ENCODE peak calls at places on chromosomes 7 and 10, in seven cellular contexts. M is fibroblast of lung, D is fibroblast of mammary gland, Z is breast epithelium, T is B cell, N is body of pancreas, B is coronary artery. R is an unnamed sample.

GRCh38 chr10:44393051-44393630 is 8.2 kb upstream of the CXCL12 start:
- DNase-seq in M (no peak), D (no peak), Z (no peak), T (no peak), N (no peak), B (peak), R (no peak)

GRCh38 chr10:102629661-102630614 is 14.3 kb upstream of the TRIM8 start:
- DNase-seq in M (peak), D (peak), Z (no peak), T (no peak), N (no peak), B (no peak), R (peak)

GRCh38 chr10:75465110-75465509 is 33.7 kb downstream of the LRMDA start:
- DNase-seq in M (no peak), D (no peak), Z (no peak), T (no peak), N (no peak), B (no peak), R (no peak)

GRCh38 chr10:78849115-78849514 is 219.7 kb upstream of the ZMIZ1 start:
- DNase-seq in M (no peak), D (no peak), Z (no peak), T (no peak), N (no peak), B (peak), R (no peak)

GRCh38 chr7:108002726-108003590 is at the start of gene LAMB1:
- DNase-seq in M (peak), D (peak), Z (no peak), T (no peak), N (peak), B (no peak), R (peak)

GRCh38 chr7:1598961-1599360 is 29.1 kb upstream of the PSMG3 start:
- DNase-seq in M (no peak), D (no peak), Z (no peak), T (no peak), N (no peak), B (no peak), R (no peak)

GRCh38 chr10:33139191-33139646 is 181.2 kb upstream of the ITGB1 start:
- DNase-seq in M (no peak), D (no peak), Z (no peak), T (no peak), N (no peak), B (no peak), R (no peak)

GRCh38 chr7:152615052-152615741 is 60.7 kb downstream of the XRCC2 start:
- DNase-seq in M (no peak), D (peak), Z (no peak), T (no peak), N (peak), B (no peak), R (no peak)

GRCh38 chr7:128763541-128763940 is 12.1 kb downstream of the OPN1SW start:
- DNase-seq in M (no peak), D (no peak), Z (no peak), T (no peak), N (no peak), B (no peak), R (no peak)

GRCh38 chr7:124155400-124156022 is 122.6 kb upstream of the TMEM229A start:
- DNase-seq in M (peak), D (peak), Z (no peak), T (no peak), N (no peak), B (no peak), R (no peak)

GRCh38 chr10:43076876-43077420 is at the start of gene RET:
- DNase-seq in M (no peak), D (no peak), Z (no peak), T (no peak), N (peak), B (no peak), R (no peak)

GRCh38 chr10:78470267-78471103 is 436.8 kb downstream of the RPS24 start:
- DNase-seq in M (no peak), D (peak), Z (no peak), T (no peak), N (peak), B (no peak), R (no peak)

GRCh38 chr10:131144711-131145375 is 166.7 kb downstream of the TCERG1L start:
- DNase-seq in M (no peak), D (no peak), Z (no peak), T (no peak), N (no peak), B (no peak), R (no peak)

GRCh38 chr10:71970331-71970730 is 6.1 kb downstream of the CHST3 start:
- DNase-seq in M (no peak), D (no peak), Z (no peak), T (no peak), N (peak), B (no peak), R (no peak)

GRCh38 chr10:114708717-114709352 is 50.8 kb upstream of the ABLIM1 start:
- DNase-seq in M (peak), D (peak), Z (no peak), T (no peak), N (no peak), B (no peak), R (peak)

GRCh38 chr10:127148933-127149220 is 47.5 kb downstream of the INSYN2A start:
- DNase-seq in M (peak), D (peak), Z (no peak), T (no peak), N (no peak), B (no peak), R (peak)

GRCh38 chr10:10869592-10869991 is 148.1 kb upstream of the CELF2 start:
- DNase-seq in M (peak), D (no peak), Z (no peak), T (no peak), N (no peak), B (no peak), R (peak)

GRCh38 chr10:132494831-132495230 is 42.8 kb upstream of the INPP5A start:
- DNase-seq in M (no peak), D (no peak), Z (no peak), T (no peak), N (no peak), B (no peak), R (no peak)

GRCh38 chr10:21318768-21319167 is 206.7 kb downstream of the SKIDA1 start:
- DNase-seq in M (peak), D (peak), Z (no peak), T (no peak), N (peak), B (no peak), R (no peak)

GRCh38 chr7:29248713-29249382 is 54.3 kb downstream of the CHN2 start:
- DNase-seq in M (no peak), D (no peak), Z (no peak), T (no peak), N (peak), B (no peak), R (no peak)

GRCh38 chr7:127678330-127678729 is 26.3 kb downstream of the SND1 start:
- DNase-seq in M (no peak), D (no peak), Z (no peak), T (no peak), N (no peak), B (no peak), R (no peak)

GRCh38 chr10:36026656-36027390 is 384.7 kb upstream of the FZD8 start:
- DNase-seq in M (no peak), D (peak), Z (no peak), T (no peak), N (no peak), B (no peak), R (no peak)

GRCh38 chr10:59513558-59513957 is 151.2 kb upstream of the FAM13C start:
- DNase-seq in M (peak), D (no peak), Z (no peak), T (no peak), N (no peak), B (no peak), R (no peak)

GRCh38 chr7:67564978-67565377 is 568.3 kb downstream of the TYW1 start:
- DNase-seq in M (no peak), D (no peak), Z (no peak), T (no peak), N (no peak), B (no peak), R (no peak)

GRCh38 chr7:231030-231857 is 38.9 kb downstream of the FAM20C start:
- DNase-seq in M (no peak), D (peak), Z (no peak), T (no peak), N (no peak), B (no peak), R (no peak)

GRCh38 chr7:96310106-96310505 is 11.8 kb downstream of the SLC25A13 start:
- DNase-seq in M (peak), D (peak), Z (no peak), T (no peak), N (no peak), B (no peak), R (no peak)

GRCh38 chr10:117541909-117542705 is 439 bp upstream of the EMX2 start:
- DNase-seq in M (peak), D (peak), Z (no peak), T (no peak), N (peak), B (no peak), R (no peak)

GRCh38 chr10:63878428-63878827 is 357.2 kb downstream of the REEP3 start:
- DNase-seq in M (no peak), D (no peak), Z (no peak), T (no peak), N (no peak), B (no peak), R (no peak)

GRCh38 chr7:83579740-83580139 is 69.2 kb downstream of the SEMA3E start:
- DNase-seq in M (peak), D (peak), Z (no peak), T (no peak), N (no peak), B (no peak), R (no peak)

GRCh38 chr10:52701647-52702046 is 70.9 kb downstream of the MBL2 start:
- DNase-seq in M (peak), D (no peak), Z (no peak), T (no peak), N (no peak), B (no peak), R (no peak)

GRCh38 chr10:101047961-101048892 is 13.6 kb upstream of the KAZALD1 start:
- DNase-seq in M (no peak), D (no peak), Z (no peak), T (peak), N (no peak), B (no peak), R (no peak)

GRCh38 chr10:34593955-34594354 is 221.1 kb downstream of the PARD3 start:
- DNase-seq in M (no peak), D (no peak), Z (no peak), T (no peak), N (no peak), B (no peak), R (no peak)

DNA sequence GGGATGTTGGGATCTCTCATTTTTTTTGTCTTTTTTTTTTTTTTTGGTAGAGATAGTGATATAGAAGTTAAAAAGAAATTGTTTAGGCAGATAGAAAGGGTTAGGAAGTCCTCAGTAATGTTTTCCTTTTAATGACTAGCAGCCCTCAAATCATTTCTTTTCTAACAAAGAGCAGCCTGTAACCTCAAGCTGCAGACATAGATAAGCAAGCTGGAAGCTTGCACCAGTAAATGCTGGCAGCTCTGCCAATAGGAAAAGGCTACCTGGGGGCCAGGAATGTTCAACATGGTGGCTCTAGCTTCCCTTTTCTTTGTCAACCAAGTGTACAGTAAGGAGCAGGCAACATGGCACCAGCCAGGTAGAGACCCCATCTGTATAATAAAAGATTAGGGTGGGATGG is 212.8 kb downstream of the SNX10 start:
- DNase-seq in M (no peak), D (no peak), Z (no peak), T (no peak), N (no peak), B (no peak), R (no peak)
- TF ChIP-seq CTCF in M (no peak), D (no peak), Z (no peak), T (no peak), N (no peak), B (no peak), R (no peak)

GRCh38 chr7:34339061-34339526 is 318.9 kb upstream of the NPSR1 start:
- DNase-seq in M (no peak), D (peak), Z (no peak), T (no peak), N (no peak), B (no peak), R (peak)
- TF ChIP-seq CTCF in M (no peak), D (no peak), Z (no peak), T (no peak), N (no peak), B (no peak), R (no peak)

GRCh38 chr10:99433378-99434020 is 3.1 kb upstream of the GOT1 start:
- DNase-seq in M (no peak), D (peak), Z (no peak), T (no peak), N (no peak), B (no peak), R (no peak)
- TF ChIP-seq CTCF in M (no peak), D (peak), Z (no peak), T (no peak), N (peak), B (no peak), R (peak)

DNA sequence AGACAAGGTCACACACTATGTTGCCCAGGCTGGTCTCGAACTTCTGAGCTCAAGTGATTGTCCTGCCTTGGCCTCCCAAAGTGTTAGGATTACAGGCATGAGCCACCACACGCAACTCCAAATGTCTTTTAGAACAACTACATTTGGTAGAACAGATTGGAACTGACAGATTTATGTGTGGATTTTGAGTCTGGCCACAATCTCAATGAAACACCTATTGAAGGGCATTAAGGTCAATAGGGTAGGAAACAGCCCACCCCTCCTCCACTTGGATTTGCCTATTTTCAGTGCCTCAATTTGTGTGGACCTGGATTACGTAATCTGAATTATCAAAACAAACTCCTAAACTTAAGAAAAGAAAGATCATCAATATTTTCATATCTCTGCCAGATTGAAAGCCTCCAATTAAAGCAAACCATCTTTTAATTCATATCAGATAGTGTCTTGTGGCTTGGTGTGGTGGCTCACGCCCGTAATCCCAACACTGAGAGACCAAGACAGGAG is 15.5 kb upstream of the CYP51A1 start:
- DNase-seq in M (no peak), D (no peak), Z (no peak), T (no peak), N (no peak), B (no peak), R (no peak)
- TF ChIP-seq CTCF in M (no peak), D (no peak), Z (no peak), T (no peak), N (no peak), B (no peak), R (no peak)

GRCh38 chr7:6614941-6615737 is at the start of gene ZNF853:
- DNase-seq in M (no peak), D (no peak), Z (no peak), T (no peak), N (peak), B (no peak), R (no peak)
- TF ChIP-seq CTCF in M (no peak), D (no peak), Z (no peak), T (no peak), N (no peak), B (no peak), R (no peak)

DNA sequence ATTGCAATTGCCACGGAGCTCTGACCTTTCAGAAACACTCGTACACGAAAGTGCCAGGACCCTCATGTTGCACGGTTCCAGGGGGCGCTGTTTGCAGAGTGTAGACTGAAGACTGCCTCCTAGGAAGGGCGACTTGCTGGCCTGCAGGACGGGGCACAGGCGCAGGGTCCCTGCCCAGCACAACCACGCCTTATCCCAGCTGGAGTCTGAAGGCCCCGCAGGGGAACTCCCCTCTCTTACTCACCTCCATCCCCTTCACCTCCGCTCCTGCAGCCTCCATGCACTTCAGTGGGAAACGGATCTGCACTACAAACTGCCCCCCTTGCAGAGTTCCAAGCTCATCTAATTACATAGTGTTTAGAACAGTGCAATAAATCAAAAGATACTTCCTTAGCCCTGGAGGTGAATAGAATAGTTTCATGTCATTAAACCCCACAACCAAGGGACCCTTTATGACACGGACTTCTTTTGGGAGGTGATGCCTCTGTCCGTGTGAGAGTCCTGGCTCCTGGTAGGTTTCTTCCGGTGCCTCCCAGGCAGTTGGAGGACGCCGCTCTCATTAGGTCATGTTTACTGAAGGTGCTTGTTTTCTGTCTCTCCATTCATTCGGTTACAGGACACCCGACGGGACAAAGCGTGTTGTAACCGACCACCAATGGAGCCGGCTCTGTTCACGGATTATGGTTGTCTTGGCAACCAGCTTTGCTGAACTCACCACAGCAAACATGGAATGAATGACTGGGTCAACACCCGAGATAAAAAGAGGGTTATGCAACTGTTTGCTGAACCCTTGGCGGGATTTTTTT is 262.2 kb downstream of the BAMBI start:
- DNase-seq in M (peak), D (peak), Z (peak), T (no peak), N (peak), B (peak), R (no peak)
- TF ChIP-seq CTCF in M (no peak), D (no peak), Z (no peak), T (no peak), N (no peak), B (no peak), R (peak)

DNA sequence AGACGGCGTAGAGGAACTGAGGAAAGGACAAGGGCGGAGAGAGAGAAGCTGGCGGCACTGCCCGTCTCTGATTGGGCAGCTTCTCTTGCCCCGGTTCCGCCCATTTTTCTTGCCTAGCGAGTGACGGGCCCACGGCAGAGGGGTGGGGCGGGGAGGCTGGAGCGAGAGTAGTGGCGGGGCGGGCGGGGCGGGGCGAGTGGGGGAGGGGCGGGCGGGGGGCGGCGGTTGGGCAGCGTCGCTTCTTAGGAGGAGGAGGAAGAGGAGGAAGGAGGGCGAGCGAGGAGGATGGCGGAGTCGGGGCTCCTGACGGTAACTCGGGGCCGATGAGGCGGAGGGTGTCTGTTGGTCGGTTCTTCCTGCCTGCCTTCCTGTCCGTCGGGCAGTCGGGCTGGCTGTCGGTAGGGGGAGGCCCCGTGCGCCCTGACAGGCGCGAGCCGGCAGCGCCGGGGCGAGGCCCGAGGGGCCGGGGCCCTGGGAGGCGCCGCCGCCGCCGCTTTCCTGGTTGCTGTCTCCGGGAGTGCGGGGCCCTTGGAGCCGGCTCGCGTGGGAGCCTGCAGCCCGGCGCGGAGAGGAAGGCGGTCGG is at the start of gene SHOC2:
- DNase-seq in M (no peak), D (no peak), Z (peak), T (peak), N (peak), B (peak), R (no peak)
- TF ChIP-seq CTCF in M (peak), D (peak), Z (no peak), T (no peak), N (peak), B (no peak), R (peak)

R was measured in HFFc6.